ENCODE peak calls at places on chromosomes 12 and 14, in nine cellular contexts. T, V, W, H, B, K, L, C and X are unnamed samples.

GRCh38 chr14:58942516-58942915 is 246.0 kb upstream of the DAAM1 start:
- DNase-seq in T (no peak), V (peak; percentile 34), W (peak; percentile 11), H (no peak), B (no peak), K (no peak), L (no peak), C (no peak), X (no peak)

GRCh38 chr12:75341873-75342272 is 7.4 kb downstream of the GLIPR1L1 start:
- DNase-seq in T (peak; percentile 44), V (no peak), W (no peak), H (no peak), B (no peak), K (no peak), L (no peak), C (no peak), X (no peak)

GRCh38 chr12:112122823-112123690 is 2.3 kb upstream of the TRAFD1 start:
- DNase-seq in T (peak; percentile 36), V (peak; percentile 72), W (no peak), H (no peak), B (no peak), K (no peak), L (no peak), C (no peak), X (peak; percentile 56)

GRCh38 chr12:89542912-89543592 is 17.2 kb upstream of the POC1B start:
- DNase-seq in T (peak; percentile 93), V (peak; percentile 73), W (peak; percentile 68), H (peak; percentile 62), B (no peak), K (peak; percentile 57), L (peak; percentile 75), C (peak; percentile 85), X (peak; percentile 47)

GRCh38 chr12:106801167-106801708 is 26.8 kb downstream of the RIC8B start:
- DNase-seq in T (no peak), V (no peak), W (no peak), H (no peak), B (no peak), K (no peak), L (no peak), C (no peak), X (no peak)

GRCh38 chr12:45615268-45615667 is 114.2 kb upstream of the ARID2 start:
- DNase-seq in T (no peak), V (peak; percentile 53), W (peak; percentile 34), H (peak; percentile 18), B (no peak), K (peak; percentile 21), L (no peak), C (no peak), X (peak; percentile 28)

GRCh38 chr12:104551313-104551931 is 94.7 kb downstream of the CHST11 start:
- DNase-seq in T (no peak), V (no peak), W (no peak), H (no peak), B (no peak), K (no peak), L (no peak), C (no peak), X (no peak)

GRCh38 chr14:34180428-34180827 is 229.6 kb upstream of the EGLN3 start:
- DNase-seq in T (no peak), V (no peak), W (no peak), H (no peak), B (no peak), K (peak; percentile 32), L (no peak), C (peak; percentile 21), X (no peak)

GRCh38 chr12:65835256-65835655 is 11.0 kb downstream of the HMGA2 start:
- DNase-seq in T (no peak), V (no peak), W (no peak), H (no peak), B (no peak), K (no peak), L (no peak), C (no peak), X (no peak)

GRCh38 chr14:100653409-100653808 is 66.2 kb upstream of the BEGAIN start:
- DNase-seq in T (peak; percentile 80), V (no peak), W (no peak), H (no peak), B (no peak), K (no peak), L (peak; percentile 31), C (no peak), X (no peak)

GRCh38 chr14:78974691-78975090 is 804.5 kb downstream of the NRXN3 start:
- DNase-seq in T (no peak), V (no peak), W (peak; percentile 8), H (no peak), B (no peak), K (no peak), L (no peak), C (no peak), X (no peak)

GRCh38 chr12:64691793-64692583 is 67.2 kb downstream of the GNS start:
- DNase-seq in T (no peak), V (no peak), W (no peak), H (no peak), B (no peak), K (peak; percentile 88), L (no peak), C (no peak), X (no peak)

GRCh38 chr12:96720363-96720705 is 186.7 kb upstream of the NEDD1 start:
- DNase-seq in T (peak; percentile 74), V (peak; percentile 21), W (peak; percentile 27), H (no peak), B (no peak), K (peak; percentile 12), L (peak; percentile 51), C (no peak), X (no peak)

GRCh38 chr12:6855322-6855721 is 3.4 kb downstream of the USP5 start:
- DNase-seq in T (no peak), V (no peak), W (no peak), H (no peak), B (no peak), K (no peak), L (no peak), C (no peak), X (no peak)

GRCh38 chr12:32031109-32031508 is 71.9 kb downstream of the RESF1 start:
- DNase-seq in T (no peak), V (no peak), W (no peak), H (no peak), B (no peak), K (no peak), L (no peak), C (no peak), X (no peak)

GRCh38 chr12:42587564-42588307 is 1.8 kb downstream of the PRICKLE1 start:
- DNase-seq in T (peak; percentile 54), V (no peak), W (no peak), H (no peak), B (no peak), K (no peak), L (no peak), C (no peak), X (no peak)

GRCh38 chr12:113261847-113262470 is 40.7 kb downstream of the TPCN1 start:
- DNase-seq in T (no peak), V (no peak), W (no peak), H (no peak), B (no peak), K (no peak), L (peak; percentile 81), C (no peak), X (no peak)

GRCh38 chr12:101204598-101205304 is 5.3 kb downstream of the SLC5A8 start:
- DNase-seq in T (peak; percentile 72), V (no peak), W (no peak), H (no peak), B (no peak), K (no peak), L (no peak), C (no peak), X (no peak)

GRCh38 chr12:66405395-66405794 is 103.1 kb downstream of the HELB start:
- DNase-seq in T (no peak), V (peak; percentile 18), W (peak; percentile 26), H (no peak), B (no peak), K (no peak), L (no peak), C (no peak), X (no peak)

GRCh38 chr14:77206261-77206824 is 24.7 kb downstream of the TMEM63C start:
- DNase-seq in T (no peak), V (no peak), W (no peak), H (no peak), B (no peak), K (no peak), L (no peak), C (no peak), X (no peak)

GRCh38 chr12:131929530-131930456 is 717 bp downstream of the PUS1 start:
- DNase-seq in T (peak; percentile 82), V (peak; percentile 56), W (peak; percentile 28), H (no peak), B (no peak), K (no peak), L (peak; percentile 67), C (no peak), X (no peak)

GRCh38 chr14:22179190-22179589 is 409.8 kb downstream of the DAD1 start:
- DNase-seq in T (no peak), V (no peak), W (no peak), H (no peak), B (no peak), K (no peak), L (no peak), C (no peak), X (no peak)

GRCh38 chr14:44963775-44964380 is 1.9 kb downstream of the TOGARAM1 start:
- DNase-seq in T (peak; percentile 62), V (no peak), W (peak; percentile 5), H (no peak), B (peak; percentile 2), K (no peak), L (no peak), C (peak; percentile 52), X (no peak)

GRCh38 chr12:123142948-123143752 is 7.7 kb downstream of the PITPNM2 start:
- DNase-seq in T (peak; percentile 81), V (no peak), W (no peak), H (no peak), B (no peak), K (peak; percentile 49), L (no peak), C (no peak), X (no peak)

GRCh38 chr14:64870160-64870559 is 9.5 kb downstream of the SPTB start:
- DNase-seq in T (no peak), V (no peak), W (no peak), H (no peak), B (no peak), K (no peak), L (no peak), C (no peak), X (no peak)

GRCh38 chr12:132258543-132258942 is 70.8 kb downstream of the GALNT9 start:
- DNase-seq in T (no peak), V (no peak), W (no peak), H (no peak), B (no peak), K (no peak), L (no peak), C (no peak), X (no peak)

GRCh38 chr12:96811083-96811482 is 96.0 kb upstream of the NEDD1 start:
- DNase-seq in T (no peak), V (peak; percentile 26), W (peak; percentile 41), H (peak; percentile 47), B (no peak), K (no peak), L (no peak), C (no peak), X (peak; percentile 63)

GRCh38 chr14:89624500-89625156 is 207.6 kb upstream of the FOXN3 start:
- DNase-seq in T (no peak), V (no peak), W (no peak), H (no peak), B (no peak), K (no peak), L (no peak), C (no peak), X (no peak)

GRCh38 chr12:71840226-71840847 is 778 bp downstream of the TBC1D15 start:
- DNase-seq in T (no peak), V (peak; percentile 54), W (peak; percentile 72), H (peak; percentile 25), B (no peak), K (no peak), L (peak; percentile 41), C (peak; percentile 13), X (peak; percentile 46)

GRCh38 chr12:94596596-94596995 is 53.8 kb downstream of the TMCC3 start:
- DNase-seq in T (no peak), V (no peak), W (no peak), H (no peak), B (no peak), K (no peak), L (no peak), C (no peak), X (peak; percentile 48)

GRCh38 chr12:129351481-129351880 is 498.2 kb downstream of the GLT1D1 start:
- DNase-seq in T (no peak), V (no peak), W (no peak), H (no peak), B (no peak), K (no peak), L (no peak), C (no peak), X (no peak)